ENCODE peak calls at places on chromosomes 2 and 18, in six cellular contexts. Z is heart left ventricle, V is colonic mucosa, G is A549, L is spleen, I is PC-9. S is an unnamed sample. For H3K4me1 and H3K9me3, the result is how much of the 10 kb centered on the place peaks cover.

GRCh38 chr2:199861116-199861774 is 10.3 kb upstream of the FTCDNL1 start:
- DNase-seq in Z (no peak), V (no peak), G (peak), L (no peak), I (no peak), S (no peak)

GRCh38 chr2:118786691-118787090 is 60.8 kb downstream of the EN1 start:
- DNase-seq in Z (no peak), V (no peak), G (no peak), L (no peak), I (no peak), S (no peak)

GRCh38 chr2:189393440-189394111 is 47.7 kb upstream of the WDR75 start:
- DNase-seq in Z (no peak), V (no peak), G (peak), L (no peak), I (no peak), S (no peak)

GRCh38 chr2:197883354-197884032 is 79.1 kb downstream of the PLCL1 start:
- DNase-seq in Z (no peak), V (no peak), G (no peak), L (no peak), I (no peak), S (no peak)

GRCh38 chr18:36622610-36623009 is 206.2 kb downstream of the TPGS2 start:
- DNase-seq in Z (no peak), V (no peak), G (no peak), L (no peak), I (no peak), S (no peak)

GRCh38 chr18:58990720-58991119 is 126.0 kb downstream of the ZNF532 start:
- DNase-seq in Z (no peak), V (no peak), G (no peak), L (no peak), I (no peak), S (no peak)

GRCh38 chr2:99084256-99084655 is 57.3 kb upstream of the C2orf15 start:
- DNase-seq in Z (no peak), V (no peak), G (no peak), L (no peak), I (no peak), S (no peak)

GRCh38 chr2:198763793-198764192 is 693.9 kb downstream of the SATB2 start:
- DNase-seq in Z (no peak), V (no peak), G (no peak), L (no peak), I (no peak), S (no peak)

GRCh38 chr2:207039225-207039624 is 99.9 kb downstream of the CPO start:
- DNase-seq in Z (no peak), V (no peak), G (no peak), L (no peak), I (no peak), S (no peak)

GRCh38 chr2:136874258-136874657 is 108.9 kb downstream of the THSD7B start:
- DNase-seq in Z (no peak), V (no peak), G (peak), L (no peak), I (no peak), S (no peak)

GRCh38 chr18:55588001-55588875 is at the start of gene TCF4:
- DNase-seq in Z (peak), V (peak), G (peak), L (peak), I (peak), S (peak)

GRCh38 chr2:111634050-111634784 is 249.8 kb downstream of the ANAPC1 start:
- DNase-seq in Z (no peak), V (no peak), G (no peak), L (no peak), I (no peak), S (no peak)

GRCh38 chr2:47155091-47155876 is at the start of gene STPG4:
- DNase-seq in Z (no peak), V (no peak), G (no peak), L (peak), I (no peak), S (no peak)

GRCh38 chr2:218396688-218397501 is 2.8 kb upstream of the CTDSP1 start:
- DNase-seq in Z (peak), V (peak), G (peak), L (peak), I (peak), S (peak)

GRCh38 chr18:62514570-62514969 is 8.3 kb upstream of the ZCCHC2 start:
- DNase-seq in Z (no peak), V (no peak), G (no peak), L (no peak), I (no peak), S (no peak)

GRCh38 chr18:45687617-45688016 is 36.4 kb upstream of the SLC14A1 start:
- DNase-seq in Z (no peak), V (no peak), G (no peak), L (peak), I (no peak), S (no peak)
- H3K4me1 ChIP-seq in Z (under half), V (under half), G (under half), L (under half), I (under half), S (under half)

DNA sequence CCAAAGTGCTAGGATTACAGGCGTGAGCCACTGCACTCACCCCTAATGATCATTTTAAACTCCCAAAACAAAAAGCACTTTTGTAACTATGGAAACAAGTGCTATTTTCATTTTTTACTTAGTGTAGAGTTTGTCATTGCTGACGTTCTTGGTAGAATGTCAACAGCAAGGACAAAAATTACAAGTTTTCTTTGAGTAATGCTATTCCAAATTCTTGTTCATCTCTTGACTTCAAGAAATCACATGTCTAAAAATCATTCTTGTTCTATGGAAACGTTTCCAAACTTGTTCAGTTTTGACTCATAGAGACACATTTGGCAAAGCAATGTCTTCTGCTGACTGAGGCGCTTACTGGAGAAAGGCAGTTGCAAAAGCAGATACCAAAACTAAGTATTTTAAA is 82.6 kb downstream of the MBP start:
- DNase-seq in Z (no peak), V (no peak), G (no peak), L (no peak), I (no peak), S (no peak)
- H3K9me3 ChIP-seq in Z (under half), V (under half), G (under half), L (under half), I (under half), S (under half)

GRCh38 chr18:35051978-35052377 is 10.8 kb downstream of the MAPRE2 start:
- DNase-seq in Z (no peak), V (no peak), G (no peak), L (no peak), I (no peak), S (no peak)

GRCh38 chr18:35050638-35051287 is 9.6 kb downstream of the MAPRE2 start:
- DNase-seq in Z (peak), V (no peak), G (no peak), L (no peak), I (no peak), S (no peak)

GRCh38 chr18:35047697-35048292 is 6.6 kb downstream of the MAPRE2 start:
- DNase-seq in Z (no peak), V (no peak), G (no peak), L (no peak), I (no peak), S (no peak)

GRCh38 chr18:35050004-35050623 is 8.9 kb downstream of the MAPRE2 start:
- DNase-seq in Z (no peak), V (no peak), G (no peak), L (no peak), I (no peak), S (no peak)

GRCh38 chr18:35049111-35050003 is 8.1 kb downstream of the MAPRE2 start:
- DNase-seq in Z (no peak), V (no peak), G (no peak), L (no peak), I (no peak), S (no peak)
- H3K4me1 ChIP-seq in Z (half or more), V (under half), G (under half), L (under half), I (under half), S (under half)

GRCh38 chr2:240499309-240500301 is 58.2 kb downstream of the ANKMY1 start:
- DNase-seq in Z (no peak), V (peak), G (no peak), L (peak), I (no peak), S (no peak)

GRCh38 chr2:240491483-240491882 is 56.0 kb downstream of the GPC1 start:
- DNase-seq in Z (no peak), V (no peak), G (no peak), L (no peak), I (no peak), S (no peak)

GRCh38 chr2:240498171-240498957 is 59.4 kb downstream of the ANKMY1 start:
- DNase-seq in Z (no peak), V (no peak), G (no peak), L (peak), I (no peak), S (no peak)

GRCh38 chr2:240498958-240499260 is 58.9 kb downstream of the ANKMY1 start:
- DNase-seq in Z (no peak), V (peak), G (no peak), L (peak), I (no peak), S (no peak)

GRCh38 chr2:240494194-240494793 is 58.8 kb downstream of the GPC1 start:
- DNase-seq in Z (no peak), V (no peak), G (no peak), L (peak), I (no peak), S (no peak)
- H3K9me3 ChIP-seq in Z (under half), V (under half), G (under half), L (under half), I (under half), S (under half)

GRCh38 chr2:203347375-203347774 is 19.2 kb downstream of the ABI2 start:
- DNase-seq in Z (no peak), V (no peak), G (no peak), L (no peak), I (no peak), S (no peak)
- H3K4me1 ChIP-seq in Z (under half), V (under half), G (under half), L (under half), I (under half), S (under half)

GRCh38 chr2:132469095-132469494 is 52.5 kb downstream of the GPR39 start:
- DNase-seq in Z (no peak), V (no peak), G (no peak), L (no peak), I (no peak), S (no peak)

GRCh38 chr2:132462242-132462641 is 45.6 kb downstream of the GPR39 start:
- DNase-seq in Z (no peak), V (no peak), G (no peak), L (no peak), I (no peak), S (no peak)

GRCh38 chr2:132466428-132467028 is 49.9 kb downstream of the GPR39 start:
- DNase-seq in Z (no peak), V (no peak), G (peak), L (no peak), I (no peak), S (no peak)

GRCh38 chr2:132463719-132464118 is 47.1 kb downstream of the GPR39 start:
- DNase-seq in Z (no peak), V (no peak), G (no peak), L (no peak), I (no peak), S (no peak)

GRCh38 chr2:132465917-132466316 is 49.3 kb downstream of the GPR39 start:
- DNase-seq in Z (no peak), V (no peak), G (no peak), L (no peak), I (no peak), S (no peak)
- H3K9me3 ChIP-seq in Z (under half), V (under half), G (half or more), L (half or more), I (under half), S (under half)

DNA sequence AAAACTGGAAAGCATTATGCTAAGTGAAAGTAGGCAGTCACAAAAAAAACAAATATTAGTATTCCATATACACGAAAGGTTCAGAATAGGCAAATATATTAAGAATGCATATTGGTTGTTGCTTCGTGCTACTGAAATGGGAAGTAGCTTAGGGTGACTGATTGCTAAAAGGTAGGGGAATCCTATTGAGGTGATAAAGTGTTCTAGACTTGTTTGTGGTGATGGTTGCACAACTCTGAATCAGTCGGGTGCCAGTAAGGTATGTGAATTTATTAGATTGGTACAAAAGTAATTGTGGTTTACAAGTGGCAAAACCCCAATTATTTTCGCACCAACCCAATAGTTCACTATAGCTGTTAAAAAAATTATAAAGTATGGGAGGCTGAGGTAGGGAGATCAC is 20.7 kb downstream of the USP34 start:
- DNase-seq in Z (no peak), V (no peak), G (no peak), L (no peak), I (no peak), S (no peak)
- H3K4me1 ChIP-seq in Z (under half), V (under half), G (under half), L (under half), I (under half), S (under half)

DNA sequence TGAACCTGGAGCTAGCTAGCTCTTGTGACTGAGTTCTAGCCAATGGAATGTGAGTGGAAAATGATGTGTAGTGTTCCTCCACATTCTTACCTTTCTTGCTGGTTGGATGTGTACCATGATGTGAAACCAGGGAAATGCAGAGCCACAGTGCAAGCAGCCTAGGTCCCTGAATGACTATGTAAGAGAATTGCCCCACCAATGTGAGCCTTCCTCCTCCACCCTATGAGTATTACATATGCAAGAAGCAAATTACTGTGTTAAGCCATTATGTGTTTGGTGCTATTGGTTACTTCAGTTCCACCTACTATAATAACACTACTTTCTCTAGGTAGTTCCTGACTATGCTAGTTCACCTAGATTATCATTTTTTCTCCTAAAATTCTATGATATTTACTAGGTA is 39.6 kb downstream of the LCLAT1 start:
- DNase-seq in Z (no peak), V (no peak), G (no peak), L (no peak), I (no peak), S (no peak)
- H3K9me3 ChIP-seq in Z (under half), V (under half), G (under half), L (under half), I (under half), S (under half)